ENCODE peak calls at places on chromosomes 16 and 17, in seven cellular contexts. U is esophagus squamous epithelium, X is OCI-LY7, K is body of pancreas, S is mucosa of descending colon, H is PC-9, D is fibroblast of lung. T is an unnamed sample.
A peak's percentile ranks its signal among the peaks of the same experiment; 100 is the strongest.

GRCh38 chr17:40298726-40299125 is 10.3 kb upstream of the RARA start:
- DNase-seq in U (no peak), X (no peak), K (no peak), S (no peak), H (no peak), D (peak; percentile 75), T (no peak)

GRCh38 chr17:64387145-64387473 is 3.6 kb downstream of the PECAM1 start:
- DNase-seq in U (no peak), X (no peak), K (no peak), S (no peak), H (no peak), D (no peak), T (no peak)

GRCh38 chr17:80005360-80006338 is 30.0 kb downstream of the TBC1D16 start:
- DNase-seq in U (no peak), X (peak; percentile 72), K (peak; percentile 60), S (no peak), H (peak; percentile 52), D (no peak), T (peak; percentile 26)

GRCh38 chr16:21083729-21084268 is 66.8 kb downstream of the DNAH3 start:
- DNase-seq in U (no peak), X (peak; percentile 51), K (peak; percentile 69), S (no peak), H (peak; percentile 68), D (peak; percentile 46), T (no peak)

GRCh38 chr16:30949655-30950515 is 1.0 kb downstream of the ORAI3 start:
- DNase-seq in U (peak; percentile 54), X (peak; percentile 57), K (peak; percentile 58), S (peak; percentile 91), H (peak; percentile 99), D (peak; percentile 75), T (no peak)

GRCh38 chr17:50834786-50835562 is 412 bp upstream of the WFIKKN2 start:
- DNase-seq in U (no peak), X (no peak), K (no peak), S (no peak), H (no peak), D (peak; percentile 67), T (no peak)

GRCh38 chr16:19284207-19284606 is 1.3 kb upstream of the CLEC19A start:
- DNase-seq in U (no peak), X (no peak), K (peak; percentile 67), S (no peak), H (peak; percentile 90), D (peak; percentile 8), T (no peak)

GRCh38 chr16:86879268-86879667 is 300.9 kb downstream of the FOXL1 start:
- DNase-seq in U (no peak), X (no peak), K (no peak), S (no peak), H (no peak), D (no peak), T (no peak)

GRCh38 chr16:50548659-50549560 is 714 bp downstream of the NKD1 start:
- DNase-seq in U (no peak), X (no peak), K (peak; percentile 19), S (peak; percentile 62), H (no peak), D (peak; percentile 3), T (no peak)

GRCh38 chr16:2471016-2471652 is at the start of gene NTN3:
- DNase-seq in U (no peak), X (peak; percentile 62), K (no peak), S (no peak), H (peak; percentile 28), D (no peak), T (no peak)

GRCh38 chr16:84868829-84869457 is 49.2 kb downstream of the CRISPLD2 start:
- DNase-seq in U (no peak), X (no peak), K (no peak), S (no peak), H (no peak), D (no peak), T (no peak)

GRCh38 chr16:52976539-52977167 is 76.0 kb downstream of the CHD9NB start:
- DNase-seq in U (no peak), X (peak; percentile 49), K (no peak), S (no peak), H (peak; percentile 1), D (peak; percentile 10), T (no peak)

GRCh38 chr16:82882982-82883863 is 256.5 kb downstream of the CDH13 start:
- DNase-seq in U (no peak), X (peak; percentile 51), K (no peak), S (no peak), H (no peak), D (no peak), T (no peak)

GRCh38 chr17:56593073-56593740 is at the start of gene NOG:
- DNase-seq in U (no peak), X (no peak), K (peak; percentile 32), S (peak; percentile 56), H (peak; percentile 67), D (peak; percentile 64), T (no peak)

GRCh38 chr16:81907681-81908080 is 103.6 kb downstream of the SDR42E1 start:
- DNase-seq in U (no peak), X (no peak), K (no peak), S (no peak), H (no peak), D (no peak), T (no peak)

GRCh38 chr16:2027024-2028010 is 615 bp downstream of the NHERF2 start:
- DNase-seq in U (no peak), X (peak; percentile 44), K (no peak), S (peak; percentile 61), H (peak; percentile 40), D (peak; percentile 64), T (no peak)

GRCh38 chr17:12591336-12591735 is 74.4 kb upstream of the MYOCD start:
- DNase-seq in U (no peak), X (no peak), K (no peak), S (no peak), H (no peak), D (no peak), T (no peak)

GRCh38 chr17:31433091-31433790 is 41.8 kb downstream of the RAB11FIP4 start:
- DNase-seq in U (no peak), X (no peak), K (no peak), S (peak; percentile 40), H (no peak), D (no peak), T (peak; percentile 31)

GRCh38 chr17:78601577-78602190 is 24.5 kb upstream of the DNAH17 start:
- DNase-seq in U (no peak), X (no peak), K (no peak), S (peak; percentile 5), H (no peak), D (no peak), T (no peak)

GRCh38 chr17:45299311-45299710 is 17.5 kb downstream of the MAP3K14 start:
- DNase-seq in U (no peak), X (peak; percentile 34), K (no peak), S (no peak), H (no peak), D (no peak), T (no peak)

GRCh38 chr16:50845296-50845695 is 103.4 kb downstream of the CYLD start:
- DNase-seq in U (no peak), X (no peak), K (no peak), S (no peak), H (no peak), D (no peak), T (no peak)

GRCh38 chr16:5603836-5604235 is 506.2 kb upstream of the EEF2KMT start:
- DNase-seq in U (no peak), X (no peak), K (no peak), S (no peak), H (no peak), D (no peak), T (no peak)

GRCh38 chr16:70396209-70396904 is 42.5 kb downstream of the ST3GAL2 start:
- DNase-seq in U (no peak), X (no peak), K (no peak), S (no peak), H (no peak), D (no peak), T (no peak)

GRCh38 chr17:13981881-13982280 is 87.4 kb upstream of the COX10 start:
- DNase-seq in U (no peak), X (no peak), K (no peak), S (no peak), H (no peak), D (no peak), T (no peak)

GRCh38 chr16:68128577-68129305 is 43.6 kb downstream of the NFATC3 start:
- DNase-seq in U (no peak), X (no peak), K (no peak), S (no peak), H (no peak), D (peak; percentile 63), T (no peak)

GRCh38 chr17:47949951-47950350 is 7.7 kb downstream of the PRR15L start:
- DNase-seq in U (no peak), X (peak; percentile 17), K (peak; percentile 87), S (no peak), H (no peak), D (no peak), T (no peak)

GRCh38 chr16:10536814-10537389 is 43.5 kb downstream of the EMP2 start:
- DNase-seq in U (no peak), X (no peak), K (no peak), S (no peak), H (no peak), D (no peak), T (no peak)

GRCh38 chr16:56670640-56670934 is 973 bp downstream of the MT1H start:
- DNase-seq in U (no peak), X (no peak), K (no peak), S (no peak), H (no peak), D (no peak), T (no peak)

GRCh38 chr16:26464576-26465266 is 602.0 kb upstream of the C16orf82 start:
- DNase-seq in U (no peak), X (no peak), K (no peak), S (no peak), H (no peak), D (no peak), T (no peak)

DNA sequence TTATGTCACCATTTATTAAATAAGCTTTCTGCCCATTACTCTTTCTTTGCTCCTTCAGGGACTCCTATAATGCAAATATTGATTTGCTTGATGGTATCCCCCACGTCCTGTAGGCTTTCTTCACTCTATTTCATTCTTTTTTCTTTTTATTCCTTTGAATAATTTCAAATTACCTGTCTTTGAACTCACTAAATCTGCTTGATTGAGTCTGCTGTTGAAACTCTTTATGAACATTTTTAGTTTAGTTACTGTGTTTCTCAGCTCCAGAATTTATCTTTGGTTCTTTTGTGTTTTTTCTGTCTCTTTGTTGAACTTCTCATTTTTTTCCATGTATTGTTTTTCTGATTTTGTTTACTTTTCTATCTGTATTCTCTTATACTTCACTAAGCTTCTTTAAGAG is 254.4 kb upstream of the CCL2 start:
- DNase-seq in U (no peak), X (no peak), K (no peak), S (no peak), H (no peak), D (no peak), T (no peak)
- H3K9me3 ChIP-seq in U (peaks cover 6% of the 10 kb centered on the region), X (no peaks in the 10 kb centered on the region), K (no peaks in the 10 kb centered on the region), S (peaks cover 9% of the 10 kb centered on the region), H (no peaks in the 10 kb centered on the region), D (no peaks in the 10 kb centered on the region), T (no peaks in the 10 kb centered on the region)

GRCh38 chr17:43799047-43799446 is 18.8 kb downstream of the CFAP97D1 start:
- DNase-seq in U (no peak), X (no peak), K (no peak), S (no peak), H (no peak), D (no peak), T (no peak)
- H3K9me3 ChIP-seq in U (no peaks in the 10 kb centered on the region), X (no peaks in the 10 kb centered on the region), K (no peaks in the 10 kb centered on the region), S (no peaks in the 10 kb centered on the region), H (peaks cover 5% of the 10 kb centered on the region), D (no peaks in the 10 kb centered on the region), T (no peaks in the 10 kb centered on the region)

GRCh38 chr16:35744716-35745115 is 2285.3 kb downstream of the TP53TG3F start:
- DNase-seq in U (no peak), X (no peak), K (no peak), S (no peak), H (no peak), D (no peak), T (no peak)
- H3K9me3 ChIP-seq in U (no peaks in the 10 kb centered on the region), X (no peaks in the 10 kb centered on the region), K (no peaks in the 10 kb centered on the region), S (peaks cover 70% of the 10 kb centered on the region), H (no peaks in the 10 kb centered on the region), D (no peaks in the 10 kb centered on the region), T (peaks cover 15% of the 10 kb centered on the region)

GRCh38 chr16:15403392-15403995 is 7.9 kb downstream of the MPV17L start:
- DNase-seq in U (no peak), X (peak; percentile 20), K (no peak), S (no peak), H (peak; percentile 25), D (peak; percentile 24), T (no peak)
- H3K9me3 ChIP-seq in U (no peaks in the 10 kb centered on the region), X (no peaks in the 10 kb centered on the region), K (no peaks in the 10 kb centered on the region), S (no peaks in the 10 kb centered on the region), H (no peaks in the 10 kb centered on the region), D (no peaks in the 10 kb centered on the region), T (no peaks in the 10 kb centered on the region)